ENCODE peak calls at places on chromosomes 12 and 14, in eight cellular contexts. One of them, this sample, is unnamed.

GRCh38 chr12:11718768-11719253 is 69.3 kb downstream of the ETV6 start:
- DNase-seq in activated T-cell treated with anti-CD3 and anti-CD28 coated beads, Interleukin-2, amount 50 U/mL, for 4 hours: no peak
- DNase-seq in AG09309: no peak
- DNase-seq in stimulated activated CD4-positive, alpha-beta T cell treated with anti-CD3 and anti-CD28 coated beads, Interleukin-2, amount 100 ng/mL, for 48 hours: no peak
- DNase-seq in GM10248: no peak
- DNase-seq in epithelial cell of proximal tubule: no peak
- DNase-seq in GM04504: no peak
- DNase-seq in mucosa of descending colon: no peak
- DNase-seq in this sample: peak; percentile 26

GRCh38 chr12:109678732-109679131 is 34.9 kb upstream of the FAM222A start:
- DNase-seq in GM04504: no peak
- DNase-seq in activated T-cell treated with anti-CD3 and anti-CD28 coated beads, Interleukin-2, amount 50 U/mL, for 4 hours: no peak
- DNase-seq in GM10248: no peak
- DNase-seq in mucosa of descending colon: no peak
- DNase-seq in epithelial cell of proximal tubule: no peak
- DNase-seq in stimulated activated CD4-positive, alpha-beta T cell treated with anti-CD3 and anti-CD28 coated beads, Interleukin-2, amount 100 ng/mL, for 48 hours: no peak
- DNase-seq in AG09309: no peak
- DNase-seq in this sample: no peak

GRCh38 chr14:76644875-76645518 is 116.3 kb upstream of the VASH1 start:
- DNase-seq in stimulated activated CD4-positive, alpha-beta T cell treated with anti-CD3 and anti-CD28 coated beads, Interleukin-2, amount 100 ng/mL, for 48 hours: no peak
- DNase-seq in epithelial cell of proximal tubule: no peak
- DNase-seq in mucosa of descending colon: no peak
- DNase-seq in activated T-cell treated with anti-CD3 and anti-CD28 coated beads, Interleukin-2, amount 50 U/mL, for 4 hours: no peak
- DNase-seq in GM10248: peak; percentile 52
- DNase-seq in AG09309: no peak
- DNase-seq in GM04504: no peak
- DNase-seq in this sample: peak; percentile 71

GRCh38 chr14:21711360-21711961 is 37.8 kb upstream of the OR4E1 start:
- DNase-seq in AG09309: no peak
- DNase-seq in GM04504: peak; percentile 3
- DNase-seq in activated T-cell treated with anti-CD3 and anti-CD28 coated beads, Interleukin-2, amount 50 U/mL, for 4 hours: no peak
- DNase-seq in mucosa of descending colon: no peak
- DNase-seq in epithelial cell of proximal tubule: peak; percentile 16
- DNase-seq in GM10248: peak; percentile 52
- DNase-seq in stimulated activated CD4-positive, alpha-beta T cell treated with anti-CD3 and anti-CD28 coated beads, Interleukin-2, amount 100 ng/mL, for 48 hours: peak; percentile 15
- DNase-seq in this sample: peak; percentile 26

GRCh38 chr12:14564336-14564959 is 3.2 kb downstream of the PLBD1 start:
- DNase-seq in AG09309: no peak
- DNase-seq in mucosa of descending colon: no peak
- DNase-seq in epithelial cell of proximal tubule: no peak
- DNase-seq in activated T-cell treated with anti-CD3 and anti-CD28 coated beads, Interleukin-2, amount 50 U/mL, for 4 hours: no peak
- DNase-seq in GM10248: no peak
- DNase-seq in GM04504: no peak
- DNase-seq in stimulated activated CD4-positive, alpha-beta T cell treated with anti-CD3 and anti-CD28 coated beads, Interleukin-2, amount 100 ng/mL, for 48 hours: no peak
- DNase-seq in this sample: no peak

GRCh38 chr14:59439256-59440015 is 25.7 kb downstream of the GPR135 start:
- DNase-seq in GM10248: no peak
- DNase-seq in GM04504: no peak
- DNase-seq in mucosa of descending colon: no peak
- DNase-seq in AG09309: peak; percentile 47
- DNase-seq in epithelial cell of proximal tubule: no peak
- DNase-seq in activated T-cell treated with anti-CD3 and anti-CD28 coated beads, Interleukin-2, amount 50 U/mL, for 4 hours: no peak
- DNase-seq in stimulated activated CD4-positive, alpha-beta T cell treated with anti-CD3 and anti-CD28 coated beads, Interleukin-2, amount 100 ng/mL, for 48 hours: no peak
- DNase-seq in this sample: no peak

GRCh38 chr12:14514154-14514842 is 53.4 kb downstream of the PLBD1 start:
- DNase-seq in mucosa of descending colon: no peak
- DNase-seq in epithelial cell of proximal tubule: peak; percentile 6
- DNase-seq in GM04504: no peak
- DNase-seq in activated T-cell treated with anti-CD3 and anti-CD28 coated beads, Interleukin-2, amount 50 U/mL, for 4 hours: no peak
- DNase-seq in GM10248: peak; percentile 56
- DNase-seq in AG09309: no peak
- DNase-seq in stimulated activated CD4-positive, alpha-beta T cell treated with anti-CD3 and anti-CD28 coated beads, Interleukin-2, amount 100 ng/mL, for 48 hours: no peak
- DNase-seq in this sample: peak; percentile 28

GRCh38 chr14:64610049-64610746 is 60.4 kb downstream of the PPP1R36 start:
- DNase-seq in epithelial cell of proximal tubule: no peak
- DNase-seq in GM10248: no peak
- DNase-seq in activated T-cell treated with anti-CD3 and anti-CD28 coated beads, Interleukin-2, amount 50 U/mL, for 4 hours: no peak
- DNase-seq in stimulated activated CD4-positive, alpha-beta T cell treated with anti-CD3 and anti-CD28 coated beads, Interleukin-2, amount 100 ng/mL, for 48 hours: no peak
- DNase-seq in GM04504: no peak
- DNase-seq in AG09309: no peak
- DNase-seq in mucosa of descending colon: no peak
- DNase-seq in this sample: no peak

GRCh38 chr12:90229771-90230170 is 521.1 kb upstream of the ATP2B1 start:
- DNase-seq in GM04504: no peak
- DNase-seq in activated T-cell treated with anti-CD3 and anti-CD28 coated beads, Interleukin-2, amount 50 U/mL, for 4 hours: no peak
- DNase-seq in GM10248: no peak
- DNase-seq in stimulated activated CD4-positive, alpha-beta T cell treated with anti-CD3 and anti-CD28 coated beads, Interleukin-2, amount 100 ng/mL, for 48 hours: no peak
- DNase-seq in epithelial cell of proximal tubule: no peak
- DNase-seq in mucosa of descending colon: no peak
- DNase-seq in AG09309: no peak
- DNase-seq in this sample: peak; percentile 10

GRCh38 chr14:24289649-24290283 is 9.8 kb downstream of the DHRS1 start:
- DNase-seq in stimulated activated CD4-positive, alpha-beta T cell treated with anti-CD3 and anti-CD28 coated beads, Interleukin-2, amount 100 ng/mL, for 48 hours: peak; percentile 54
- DNase-seq in epithelial cell of proximal tubule: no peak
- DNase-seq in GM04504: no peak
- DNase-seq in mucosa of descending colon: no peak
- DNase-seq in activated T-cell treated with anti-CD3 and anti-CD28 coated beads, Interleukin-2, amount 50 U/mL, for 4 hours: no peak
- DNase-seq in GM10248: peak; percentile 58
- DNase-seq in AG09309: no peak
- DNase-seq in this sample: no peak

GRCh38 chr14:98290596-98290995 is 981.4 kb downstream of the BCL11B start:
- DNase-seq in AG09309: no peak
- DNase-seq in activated T-cell treated with anti-CD3 and anti-CD28 coated beads, Interleukin-2, amount 50 U/mL, for 4 hours: no peak
- DNase-seq in stimulated activated CD4-positive, alpha-beta T cell treated with anti-CD3 and anti-CD28 coated beads, Interleukin-2, amount 100 ng/mL, for 48 hours: no peak
- DNase-seq in GM04504: no peak
- DNase-seq in epithelial cell of proximal tubule: no peak
- DNase-seq in mucosa of descending colon: no peak
- DNase-seq in GM10248: no peak
- DNase-seq in this sample: no peak

GRCh38 chr12:30753761-30754382 is 879 bp downstream of the CAPRIN2 start:
- DNase-seq in GM10248: no peak
- DNase-seq in activated T-cell treated with anti-CD3 and anti-CD28 coated beads, Interleukin-2, amount 50 U/mL, for 4 hours: no peak
- DNase-seq in mucosa of descending colon: no peak
- DNase-seq in epithelial cell of proximal tubule: no peak
- DNase-seq in stimulated activated CD4-positive, alpha-beta T cell treated with anti-CD3 and anti-CD28 coated beads, Interleukin-2, amount 100 ng/mL, for 48 hours: no peak
- DNase-seq in GM04504: no peak
- DNase-seq in AG09309: no peak
- DNase-seq in this sample: no peak

GRCh38 chr14:95245334-95245733 is 74.4 kb downstream of the CLMN start:
- DNase-seq in AG09309: no peak
- DNase-seq in mucosa of descending colon: no peak
- DNase-seq in GM10248: no peak
- DNase-seq in stimulated activated CD4-positive, alpha-beta T cell treated with anti-CD3 and anti-CD28 coated beads, Interleukin-2, amount 100 ng/mL, for 48 hours: no peak
- DNase-seq in GM04504: no peak
- DNase-seq in activated T-cell treated with anti-CD3 and anti-CD28 coated beads, Interleukin-2, amount 50 U/mL, for 4 hours: no peak
- DNase-seq in epithelial cell of proximal tubule: no peak
- DNase-seq in this sample: no peak

GRCh38 chr14:34851395-34851794 is 23.8 kb downstream of the BAZ1A start:
- DNase-seq in GM04504: peak; percentile 15
- DNase-seq in epithelial cell of proximal tubule: peak; percentile 7
- DNase-seq in activated T-cell treated with anti-CD3 and anti-CD28 coated beads, Interleukin-2, amount 50 U/mL, for 4 hours: no peak
- DNase-seq in stimulated activated CD4-positive, alpha-beta T cell treated with anti-CD3 and anti-CD28 coated beads, Interleukin-2, amount 100 ng/mL, for 48 hours: no peak
- DNase-seq in GM10248: no peak
- DNase-seq in AG09309: no peak
- DNase-seq in mucosa of descending colon: no peak
- DNase-seq in this sample: no peak

GRCh38 chr14:105711841-105712460 is 185.6 kb downstream of the TMEM121 start:
- DNase-seq in GM04504: no peak
- DNase-seq in mucosa of descending colon: no peak
- DNase-seq in AG09309: no peak
- DNase-seq in activated T-cell treated with anti-CD3 and anti-CD28 coated beads, Interleukin-2, amount 50 U/mL, for 4 hours: no peak
- DNase-seq in stimulated activated CD4-positive, alpha-beta T cell treated with anti-CD3 and anti-CD28 coated beads, Interleukin-2, amount 100 ng/mL, for 48 hours: no peak
- DNase-seq in epithelial cell of proximal tubule: no peak
- DNase-seq in GM10248: no peak
- DNase-seq in this sample: no peak

GRCh38 chr14:56324831-56325230 is 206.6 kb downstream of the PELI2 start:
- DNase-seq in GM04504: no peak
- DNase-seq in mucosa of descending colon: no peak
- DNase-seq in AG09309: no peak
- DNase-seq in GM10248: no peak
- DNase-seq in activated T-cell treated with anti-CD3 and anti-CD28 coated beads, Interleukin-2, amount 50 U/mL, for 4 hours: no peak
- DNase-seq in epithelial cell of proximal tubule: no peak
- DNase-seq in stimulated activated CD4-positive, alpha-beta T cell treated with anti-CD3 and anti-CD28 coated beads, Interleukin-2, amount 100 ng/mL, for 48 hours: no peak
- DNase-seq in this sample: no peak